ENCODE peak calls at places on chromosomes 7 and 10, in seven cellular contexts. One of them, this sample, is unnamed.

GRCh38 chr7:65251851-65252620 is 121.6 kb upstream of the ZNF92 start:
- DNase-seq in GM12878: peak
- DNase-seq in H1: peak
- DNase-seq in GM12892: no peak
- DNase-seq in K562: peak
- DNase-seq in SK-N-SH: peak
- DNase-seq in HepG2: peak
- DNase-seq in this sample: no peak

GRCh38 chr7:44275146-44275545 is 50.2 kb downstream of the CAMK2B start:
- DNase-seq in SK-N-SH: no peak
- DNase-seq in GM12878: no peak
- DNase-seq in K562: no peak
- DNase-seq in GM12892: no peak
- DNase-seq in HepG2: no peak
- DNase-seq in H1: no peak
- DNase-seq in this sample: no peak

GRCh38 chr10:122288917-122289316 is 17.8 kb downstream of the BTBD16 start:
- DNase-seq in GM12892: no peak
- DNase-seq in SK-N-SH: no peak
- DNase-seq in K562: no peak
- DNase-seq in GM12878: no peak
- DNase-seq in HepG2: no peak
- DNase-seq in H1: no peak
- DNase-seq in this sample: no peak

GRCh38 chr10:5623081-5623748 is 43.2 kb downstream of the ASB13 start:
- DNase-seq in GM12878: peak
- DNase-seq in H1: peak
- DNase-seq in GM12892: peak
- DNase-seq in HepG2: peak
- DNase-seq in SK-N-SH: peak
- DNase-seq in K562: peak
- DNase-seq in this sample: peak

GRCh38 chr7:6536899-6537298 is 14.4 kb downstream of the GRID2IP start:
- DNase-seq in HepG2: no peak
- DNase-seq in K562: no peak
- DNase-seq in GM12878: no peak
- DNase-seq in SK-N-SH: peak
- DNase-seq in GM12892: no peak
- DNase-seq in H1: peak
- DNase-seq in this sample: no peak

GRCh38 chr10:6542999-6543430 is 37.1 kb downstream of the PRKCQ start:
- DNase-seq in H1: no peak
- DNase-seq in HepG2: peak
- DNase-seq in K562: no peak
- DNase-seq in GM12878: no peak
- DNase-seq in GM12892: no peak
- DNase-seq in SK-N-SH: no peak
- DNase-seq in this sample: no peak

GRCh38 chr10:1612910-1613309 is 124.4 kb downstream of the ADARB2 start:
- DNase-seq in H1: no peak
- DNase-seq in GM12892: no peak
- DNase-seq in K562: peak
- DNase-seq in HepG2: no peak
- DNase-seq in GM12878: no peak
- DNase-seq in SK-N-SH: no peak
- DNase-seq in this sample: no peak

GRCh38 chr7:1028775-1029636 is 15.3 kb upstream of the GPR146 start:
- DNase-seq in K562: peak
- DNase-seq in GM12892: peak
- DNase-seq in GM12878: no peak
- DNase-seq in H1: no peak
- DNase-seq in SK-N-SH: peak
- DNase-seq in HepG2: peak
- DNase-seq in this sample: peak

GRCh38 chr10:18594574-18595156 is 56.7 kb downstream of the NSUN6 start:
- DNase-seq in HepG2: peak
- DNase-seq in K562: peak
- DNase-seq in GM12878: no peak
- DNase-seq in GM12892: no peak
- DNase-seq in SK-N-SH: no peak
- DNase-seq in H1: no peak
- DNase-seq in this sample: no peak

GRCh38 chr10:89904755-89905154 is 203.4 kb downstream of the KIF20B start:
- DNase-seq in HepG2: no peak
- DNase-seq in GM12878: no peak
- DNase-seq in K562: no peak
- DNase-seq in SK-N-SH: no peak
- DNase-seq in GM12892: no peak
- DNase-seq in H1: no peak
- DNase-seq in this sample: no peak

GRCh38 chr10:114714281-114714741 is 56.2 kb upstream of the ABLIM1 start:
- DNase-seq in K562: no peak
- DNase-seq in SK-N-SH: no peak
- DNase-seq in HepG2: peak
- DNase-seq in GM12892: no peak
- DNase-seq in GM12878: no peak
- DNase-seq in H1: no peak
- DNase-seq in this sample: no peak

GRCh38 chr10:121362026-121362425 is 236.2 kb downstream of the FGFR2 start:
- DNase-seq in K562: no peak
- DNase-seq in HepG2: no peak
- DNase-seq in GM12878: no peak
- DNase-seq in SK-N-SH: no peak
- DNase-seq in GM12892: no peak
- DNase-seq in H1: no peak
- DNase-seq in this sample: no peak

GRCh38 chr10:3782099-3782455 is 2.9 kb downstream of the KLF6 start:
- DNase-seq in HepG2: no peak
- DNase-seq in H1: no peak
- DNase-seq in GM12892: no peak
- DNase-seq in GM12878: no peak
- DNase-seq in K562: no peak
- DNase-seq in SK-N-SH: no peak
- DNase-seq in this sample: no peak

GRCh38 chr7:101990811-101991418 is 173.5 kb downstream of the CUX1 start:
- DNase-seq in GM12892: peak
- DNase-seq in K562: no peak
- DNase-seq in HepG2: no peak
- DNase-seq in SK-N-SH: no peak
- DNase-seq in H1: no peak
- DNase-seq in GM12878: peak
- DNase-seq in this sample: peak

GRCh38 chr7:103915958-103916357 is 73.5 kb downstream of the RELN start:
- DNase-seq in SK-N-SH: no peak
- DNase-seq in H1: no peak
- DNase-seq in HepG2: no peak
- DNase-seq in K562: peak
- DNase-seq in GM12892: no peak
- DNase-seq in GM12878: no peak
- DNase-seq in this sample: no peak

GRCh38 chr10:128928231-128928836 is 538.7 kb upstream of the MGMT start:
- DNase-seq in GM12878: no peak
- DNase-seq in H1: no peak
- DNase-seq in GM12892: no peak
- DNase-seq in K562: no peak
- DNase-seq in SK-N-SH: no peak
- DNase-seq in HepG2: no peak
- DNase-seq in this sample: no peak

GRCh38 chr7:41886906-41887311 is 184.0 kb upstream of the INHBA start:
- DNase-seq in H1: no peak
- DNase-seq in GM12878: no peak
- DNase-seq in HepG2: no peak
- DNase-seq in GM12892: no peak
- DNase-seq in SK-N-SH: no peak
- DNase-seq in K562: no peak
- DNase-seq in this sample: no peak

GRCh38 chr10:29496341-29497162 is 138.2 kb downstream of the SVIL start:
- DNase-seq in HepG2: peak
- DNase-seq in K562: peak
- DNase-seq in GM12878: no peak
- DNase-seq in H1: peak
- DNase-seq in SK-N-SH: peak
- DNase-seq in GM12892: peak
- DNase-seq in this sample: peak

GRCh38 chr10:132129431-132129830 is 57.3 kb upstream of the DPYSL4 start:
- DNase-seq in SK-N-SH: peak
- DNase-seq in K562: no peak
- DNase-seq in H1: no peak
- DNase-seq in HepG2: no peak
- DNase-seq in GM12878: no peak
- DNase-seq in GM12892: no peak
- DNase-seq in this sample: no peak

GRCh38 chr7:1942704-1943294 is 272.7 kb downstream of the ELFN1 start:
- DNase-seq in K562: no peak
- DNase-seq in HepG2: no peak
- DNase-seq in GM12892: no peak
- DNase-seq in H1: no peak
- DNase-seq in GM12878: no peak
- DNase-seq in SK-N-SH: no peak
- DNase-seq in this sample: no peak

GRCh38 chr7:107643407-107643806 is 17.2 kb upstream of the SLC26A4 start:
- DNase-seq in GM12878: no peak
- DNase-seq in GM12892: no peak
- DNase-seq in SK-N-SH: no peak
- DNase-seq in H1: no peak
- DNase-seq in HepG2: no peak
- DNase-seq in K562: no peak
- DNase-seq in this sample: no peak

DNA sequence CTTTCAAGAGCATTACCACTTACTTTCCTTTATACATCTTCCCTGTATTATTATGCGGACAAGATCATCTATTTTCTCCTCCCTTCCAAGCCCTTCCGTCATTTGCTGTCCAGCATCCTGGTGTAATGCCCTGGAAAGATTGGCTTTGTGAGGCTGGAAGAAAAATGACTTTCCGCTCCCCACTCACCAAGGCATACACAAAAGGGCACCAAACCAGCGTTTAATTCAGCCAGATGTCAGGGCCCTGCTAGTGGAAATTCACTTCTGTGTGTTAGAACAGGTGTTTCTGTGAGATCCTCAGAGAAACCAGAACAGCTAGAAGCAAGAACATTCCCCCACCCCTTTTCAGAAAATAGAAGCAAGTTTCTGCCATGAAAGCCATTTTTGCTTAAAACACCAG is 128.1 kb upstream of the NANOS1 start:
- DNase-seq in H1: no peak
- DNase-seq in SK-N-SH: no peak
- DNase-seq in HepG2: no peak
- DNase-seq in GM12892: no peak
- DNase-seq in GM12878: no peak
- DNase-seq in K562: no peak
- DNase-seq in this sample: no peak
- TF ChIP-seq TAF1 in H1: no peak
- TF ChIP-seq TAF1 in SK-N-SH: no peak
- TF ChIP-seq TAF1 in HepG2: no peak
- TF ChIP-seq TAF1 in GM12892: no peak
- TF ChIP-seq TAF1 in GM12878: no peak
- TF ChIP-seq TAF1 in K562: no peak
- TF ChIP-seq TAF1 in this sample: no peak

GRCh38 chr7:130879191-130879590 is 145.2 kb upstream of the KLF14 start:
- DNase-seq in GM12892: no peak
- DNase-seq in SK-N-SH: no peak
- DNase-seq in H1: no peak
- DNase-seq in K562: no peak
- DNase-seq in GM12878: no peak
- DNase-seq in HepG2: no peak
- DNase-seq in this sample: no peak
- TF ChIP-seq TAF1 in GM12892: no peak
- TF ChIP-seq TAF1 in SK-N-SH: no peak
- TF ChIP-seq TAF1 in H1: no peak
- TF ChIP-seq TAF1 in K562: no peak
- TF ChIP-seq TAF1 in GM12878: no peak
- TF ChIP-seq TAF1 in HepG2: no peak
- TF ChIP-seq TAF1 in this sample: no peak

DNA sequence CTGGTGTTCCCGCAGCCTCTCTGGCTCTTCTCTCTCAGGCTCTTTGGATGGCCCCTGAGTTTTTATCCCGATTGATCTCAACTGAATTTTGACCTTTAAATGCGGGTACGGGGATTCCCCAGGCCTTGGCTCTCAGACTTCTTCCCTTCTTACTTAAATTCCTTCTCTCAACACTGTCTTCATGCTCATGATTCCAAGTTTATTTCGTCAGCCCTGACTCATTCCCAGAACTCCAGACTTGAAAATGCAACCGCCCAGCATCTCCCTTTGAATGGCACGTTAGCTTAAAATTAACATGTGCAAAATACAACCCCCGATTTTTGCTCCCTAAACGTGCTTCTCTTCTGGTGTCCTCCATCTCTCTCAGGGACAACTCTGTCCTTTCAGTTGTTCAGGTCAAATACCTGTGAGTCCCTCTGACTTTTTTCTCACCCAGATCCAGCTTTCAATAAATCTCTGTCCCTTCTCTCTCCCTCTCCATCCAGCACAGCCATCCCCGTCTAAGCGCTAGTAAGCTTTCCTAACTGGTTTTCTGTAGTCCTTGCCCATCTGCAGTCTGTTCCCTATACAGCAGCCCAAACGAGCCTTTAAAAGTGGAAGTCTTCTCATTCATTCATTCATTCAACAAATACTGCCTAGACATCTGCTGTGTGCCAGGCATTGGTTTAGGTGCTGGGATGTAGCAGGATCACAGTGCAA is 7.1 kb downstream of the HECW1 start:
- DNase-seq in K562: no peak
- DNase-seq in GM12892: no peak
- DNase-seq in H1: no peak
- DNase-seq in SK-N-SH: no peak
- DNase-seq in GM12878: no peak
- DNase-seq in HepG2: no peak
- DNase-seq in this sample: no peak
- TF ChIP-seq TAF1 in K562: no peak
- TF ChIP-seq TAF1 in GM12892: no peak
- TF ChIP-seq TAF1 in H1: no peak
- TF ChIP-seq TAF1 in SK-N-SH: no peak
- TF ChIP-seq TAF1 in GM12878: no peak
- TF ChIP-seq TAF1 in HepG2: no peak
- TF ChIP-seq TAF1 in this sample: no peak

DNA sequence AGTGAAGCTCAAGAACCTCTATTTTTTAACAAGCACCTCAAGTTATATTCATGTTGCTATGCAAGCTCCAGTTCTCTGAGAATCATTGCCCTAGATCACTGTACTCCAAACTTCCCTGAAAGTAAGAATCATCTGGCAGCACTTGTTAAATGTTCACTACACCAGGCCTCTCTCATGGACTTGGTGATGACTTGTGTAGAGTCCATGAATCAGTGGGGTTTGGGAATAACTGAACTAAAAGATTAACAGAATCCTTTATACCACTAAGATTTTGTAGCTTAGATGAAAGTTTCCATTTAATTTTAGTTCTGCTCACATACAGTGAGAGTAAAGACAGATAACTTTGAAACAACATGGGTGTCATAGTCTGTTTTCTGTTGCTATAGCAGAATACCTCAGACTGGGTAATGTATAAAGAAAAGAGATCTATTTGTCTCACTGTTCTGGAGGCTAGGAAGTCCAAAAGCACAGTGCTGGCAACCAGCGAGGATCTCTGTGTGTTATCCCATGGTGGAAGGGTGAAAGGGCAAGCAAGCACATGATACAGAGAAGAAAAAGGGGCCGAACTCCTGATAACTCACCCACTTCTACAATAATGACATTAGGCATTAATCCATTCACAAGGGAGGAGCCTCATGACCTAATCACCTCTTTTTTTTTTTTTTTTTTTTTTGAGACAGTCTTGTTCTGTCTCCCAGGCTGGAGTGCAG is 27.9 kb upstream of the AOAH start:
- DNase-seq in HepG2: no peak
- DNase-seq in H1: no peak
- DNase-seq in K562: no peak
- DNase-seq in GM12892: no peak
- DNase-seq in SK-N-SH: no peak
- DNase-seq in GM12878: no peak
- DNase-seq in this sample: no peak
- TF ChIP-seq TAF1 in HepG2: no peak
- TF ChIP-seq TAF1 in H1: no peak
- TF ChIP-seq TAF1 in K562: no peak
- TF ChIP-seq TAF1 in GM12892: no peak
- TF ChIP-seq TAF1 in SK-N-SH: no peak
- TF ChIP-seq TAF1 in GM12878: no peak
- TF ChIP-seq TAF1 in this sample: no peak